ENCODE peak calls at places on chromosome 5, in nine cellular contexts. One of them, this sample, is unnamed.

GRCh38 chr5:1510631-1511030 is 13.1 kb downstream of the LPCAT1 start:
- DNase-seq in NCI-H1694: no peak
- DNase-seq in stimulated activated CD4-positive, alpha-beta T cell treated with anti-CD3 and anti-CD28 coated beads, Interleukin-1b, Interleukin-23, amount 100 ng/mL, for 1 hour: no peak
- DNase-seq in neuronal stem cell: no peak
- DNase-seq in AG04450: no peak
- DNase-seq in lower lobe of right lung: no peak
- DNase-seq in T47D: no peak
- DNase-seq in WTC11: peak
- DNase-seq in activated CD4-positive, alpha-beta memory T cell treated with anti-CD3 and anti-CD28 coated beads, Interleukin-2, amount 10 ng/mL, durations not matched to agents 7 days and 5 days: peak
- DNase-seq in this sample: no peak

GRCh38 chr5:33068786-33069185 is 357.7 kb downstream of the NPR3 start:
- DNase-seq in NCI-H1694: no peak
- DNase-seq in stimulated activated CD4-positive, alpha-beta T cell treated with anti-CD3 and anti-CD28 coated beads, Interleukin-1b, Interleukin-23, amount 100 ng/mL, for 1 hour: no peak
- DNase-seq in neuronal stem cell: no peak
- DNase-seq in AG04450: no peak
- DNase-seq in lower lobe of right lung: no peak
- DNase-seq in T47D: no peak
- DNase-seq in WTC11: no peak
- DNase-seq in activated CD4-positive, alpha-beta memory T cell treated with anti-CD3 and anti-CD28 coated beads, Interleukin-2, amount 10 ng/mL, durations not matched to agents 7 days and 5 days: no peak
- DNase-seq in this sample: no peak

GRCh38 chr5:1431021-1431811 is 14.0 kb downstream of the SLC6A3 start:
- DNase-seq in NCI-H1694: no peak
- DNase-seq in stimulated activated CD4-positive, alpha-beta T cell treated with anti-CD3 and anti-CD28 coated beads, Interleukin-1b, Interleukin-23, amount 100 ng/mL, for 1 hour: no peak
- DNase-seq in neuronal stem cell: no peak
- DNase-seq in AG04450: no peak
- DNase-seq in lower lobe of right lung: peak
- DNase-seq in T47D: no peak
- DNase-seq in WTC11: no peak
- DNase-seq in activated CD4-positive, alpha-beta memory T cell treated with anti-CD3 and anti-CD28 coated beads, Interleukin-2, amount 10 ng/mL, durations not matched to agents 7 days and 5 days: no peak
- DNase-seq in this sample: no peak

GRCh38 chr5:126525630-126526245 is 69.3 kb downstream of the ALDH7A1 start:
- DNase-seq in NCI-H1694: no peak
- DNase-seq in stimulated activated CD4-positive, alpha-beta T cell treated with anti-CD3 and anti-CD28 coated beads, Interleukin-1b, Interleukin-23, amount 100 ng/mL, for 1 hour: no peak
- DNase-seq in neuronal stem cell: no peak
- DNase-seq in AG04450: no peak
- DNase-seq in lower lobe of right lung: peak
- DNase-seq in T47D: no peak
- DNase-seq in WTC11: peak
- DNase-seq in activated CD4-positive, alpha-beta memory T cell treated with anti-CD3 and anti-CD28 coated beads, Interleukin-2, amount 10 ng/mL, durations not matched to agents 7 days and 5 days: no peak
- DNase-seq in this sample: no peak

GRCh38 chr5:157248771-157249475 is 17.0 kb upstream of the CYFIP2 start:
- DNase-seq in NCI-H1694: no peak
- DNase-seq in stimulated activated CD4-positive, alpha-beta T cell treated with anti-CD3 and anti-CD28 coated beads, Interleukin-1b, Interleukin-23, amount 100 ng/mL, for 1 hour: no peak
- DNase-seq in neuronal stem cell: no peak
- DNase-seq in AG04450: no peak
- DNase-seq in lower lobe of right lung: no peak
- DNase-seq in T47D: no peak
- DNase-seq in WTC11: no peak
- DNase-seq in activated CD4-positive, alpha-beta memory T cell treated with anti-CD3 and anti-CD28 coated beads, Interleukin-2, amount 10 ng/mL, durations not matched to agents 7 days and 5 days: peak
- DNase-seq in this sample: no peak

GRCh38 chr5:157172408-157172807 is 6.3 kb upstream of the GARIN3 start:
- DNase-seq in NCI-H1694: no peak
- DNase-seq in stimulated activated CD4-positive, alpha-beta T cell treated with anti-CD3 and anti-CD28 coated beads, Interleukin-1b, Interleukin-23, amount 100 ng/mL, for 1 hour: peak
- DNase-seq in neuronal stem cell: no peak
- DNase-seq in AG04450: no peak
- DNase-seq in lower lobe of right lung: no peak
- DNase-seq in T47D: no peak
- DNase-seq in WTC11: no peak
- DNase-seq in activated CD4-positive, alpha-beta memory T cell treated with anti-CD3 and anti-CD28 coated beads, Interleukin-2, amount 10 ng/mL, durations not matched to agents 7 days and 5 days: peak
- DNase-seq in this sample: peak

GRCh38 chr5:180323929-180324632 is 29.1 kb downstream of the GFPT2 start:
- DNase-seq in NCI-H1694: no peak
- DNase-seq in stimulated activated CD4-positive, alpha-beta T cell treated with anti-CD3 and anti-CD28 coated beads, Interleukin-1b, Interleukin-23, amount 100 ng/mL, for 1 hour: no peak
- DNase-seq in neuronal stem cell: no peak
- DNase-seq in AG04450: peak
- DNase-seq in lower lobe of right lung: no peak
- DNase-seq in T47D: no peak
- DNase-seq in WTC11: no peak
- DNase-seq in activated CD4-positive, alpha-beta memory T cell treated with anti-CD3 and anti-CD28 coated beads, Interleukin-2, amount 10 ng/mL, durations not matched to agents 7 days and 5 days: no peak
- DNase-seq in this sample: no peak

GRCh38 chr5:135429886-135430437 is 17.2 kb downstream of the DCANP1 start:
- DNase-seq in NCI-H1694: no peak
- DNase-seq in stimulated activated CD4-positive, alpha-beta T cell treated with anti-CD3 and anti-CD28 coated beads, Interleukin-1b, Interleukin-23, amount 100 ng/mL, for 1 hour: no peak
- DNase-seq in neuronal stem cell: no peak
- DNase-seq in AG04450: no peak
- DNase-seq in lower lobe of right lung: no peak
- DNase-seq in T47D: no peak
- DNase-seq in WTC11: no peak
- DNase-seq in activated CD4-positive, alpha-beta memory T cell treated with anti-CD3 and anti-CD28 coated beads, Interleukin-2, amount 10 ng/mL, durations not matched to agents 7 days and 5 days: no peak
- DNase-seq in this sample: no peak

GRCh38 chr5:152066760-152067159 is 142.1 kb upstream of the GLRA1 start:
- DNase-seq in NCI-H1694: no peak
- DNase-seq in stimulated activated CD4-positive, alpha-beta T cell treated with anti-CD3 and anti-CD28 coated beads, Interleukin-1b, Interleukin-23, amount 100 ng/mL, for 1 hour: no peak
- DNase-seq in neuronal stem cell: no peak
- DNase-seq in AG04450: no peak
- DNase-seq in lower lobe of right lung: no peak
- DNase-seq in T47D: no peak
- DNase-seq in WTC11: no peak
- DNase-seq in activated CD4-positive, alpha-beta memory T cell treated with anti-CD3 and anti-CD28 coated beads, Interleukin-2, amount 10 ng/mL, durations not matched to agents 7 days and 5 days: no peak
- DNase-seq in this sample: no peak

GRCh38 chr5:124806026-124806856 is 59.8 kb upstream of the ZNF608 start:
- DNase-seq in NCI-H1694: peak
- DNase-seq in stimulated activated CD4-positive, alpha-beta T cell treated with anti-CD3 and anti-CD28 coated beads, Interleukin-1b, Interleukin-23, amount 100 ng/mL, for 1 hour: no peak
- DNase-seq in neuronal stem cell: peak
- DNase-seq in AG04450: peak
- DNase-seq in lower lobe of right lung: peak
- DNase-seq in T47D: no peak
- DNase-seq in WTC11: peak
- DNase-seq in activated CD4-positive, alpha-beta memory T cell treated with anti-CD3 and anti-CD28 coated beads, Interleukin-2, amount 10 ng/mL, durations not matched to agents 7 days and 5 days: no peak
- DNase-seq in this sample: peak

GRCh38 chr5:37211661-37212060 is 37.5 kb downstream of the CPLANE1 start:
- DNase-seq in NCI-H1694: no peak
- DNase-seq in stimulated activated CD4-positive, alpha-beta T cell treated with anti-CD3 and anti-CD28 coated beads, Interleukin-1b, Interleukin-23, amount 100 ng/mL, for 1 hour: no peak
- DNase-seq in neuronal stem cell: no peak
- DNase-seq in AG04450: no peak
- DNase-seq in lower lobe of right lung: no peak
- DNase-seq in T47D: no peak
- DNase-seq in WTC11: no peak
- DNase-seq in activated CD4-positive, alpha-beta memory T cell treated with anti-CD3 and anti-CD28 coated beads, Interleukin-2, amount 10 ng/mL, durations not matched to agents 7 days and 5 days: no peak
- DNase-seq in this sample: no peak

GRCh38 chr5:98168862-98169261 is 604.6 kb upstream of the RGMB start:
- DNase-seq in NCI-H1694: no peak
- DNase-seq in stimulated activated CD4-positive, alpha-beta T cell treated with anti-CD3 and anti-CD28 coated beads, Interleukin-1b, Interleukin-23, amount 100 ng/mL, for 1 hour: no peak
- DNase-seq in neuronal stem cell: no peak
- DNase-seq in AG04450: no peak
- DNase-seq in lower lobe of right lung: no peak
- DNase-seq in T47D: no peak
- DNase-seq in WTC11: no peak
- DNase-seq in activated CD4-positive, alpha-beta memory T cell treated with anti-CD3 and anti-CD28 coated beads, Interleukin-2, amount 10 ng/mL, durations not matched to agents 7 days and 5 days: no peak
- DNase-seq in this sample: no peak

GRCh38 chr5:56711191-56711590 is 104.2 kb upstream of the MAP3K1 start:
- DNase-seq in NCI-H1694: no peak
- DNase-seq in stimulated activated CD4-positive, alpha-beta T cell treated with anti-CD3 and anti-CD28 coated beads, Interleukin-1b, Interleukin-23, amount 100 ng/mL, for 1 hour: no peak
- DNase-seq in neuronal stem cell: no peak
- DNase-seq in AG04450: no peak
- DNase-seq in lower lobe of right lung: no peak
- DNase-seq in T47D: no peak
- DNase-seq in WTC11: no peak
- DNase-seq in activated CD4-positive, alpha-beta memory T cell treated with anti-CD3 and anti-CD28 coated beads, Interleukin-2, amount 10 ng/mL, durations not matched to agents 7 days and 5 days: peak
- DNase-seq in this sample: no peak

GRCh38 chr5:180786398-180787005 is 16.1 kb downstream of the MGAT1 start:
- DNase-seq in NCI-H1694: no peak
- DNase-seq in stimulated activated CD4-positive, alpha-beta T cell treated with anti-CD3 and anti-CD28 coated beads, Interleukin-1b, Interleukin-23, amount 100 ng/mL, for 1 hour: no peak
- DNase-seq in neuronal stem cell: no peak
- DNase-seq in AG04450: no peak
- DNase-seq in lower lobe of right lung: no peak
- DNase-seq in T47D: no peak
- DNase-seq in WTC11: no peak
- DNase-seq in activated CD4-positive, alpha-beta memory T cell treated with anti-CD3 and anti-CD28 coated beads, Interleukin-2, amount 10 ng/mL, durations not matched to agents 7 days and 5 days: no peak
- DNase-seq in this sample: no peak

GRCh38 chr5:156541582-156541981 is 214.6 kb downstream of the SGCD start:
- DNase-seq in NCI-H1694: no peak
- DNase-seq in stimulated activated CD4-positive, alpha-beta T cell treated with anti-CD3 and anti-CD28 coated beads, Interleukin-1b, Interleukin-23, amount 100 ng/mL, for 1 hour: no peak
- DNase-seq in neuronal stem cell: no peak
- DNase-seq in AG04450: no peak
- DNase-seq in lower lobe of right lung: no peak
- DNase-seq in T47D: no peak
- DNase-seq in WTC11: no peak
- DNase-seq in activated CD4-positive, alpha-beta memory T cell treated with anti-CD3 and anti-CD28 coated beads, Interleukin-2, amount 10 ng/mL, durations not matched to agents 7 days and 5 days: no peak
- DNase-seq in this sample: no peak

GRCh38 chr5:69035665-69036064 is 58.1 kb upstream of the SLC30A5 start:
- DNase-seq in NCI-H1694: no peak
- DNase-seq in stimulated activated CD4-positive, alpha-beta T cell treated with anti-CD3 and anti-CD28 coated beads, Interleukin-1b, Interleukin-23, amount 100 ng/mL, for 1 hour: no peak
- DNase-seq in neuronal stem cell: no peak
- DNase-seq in AG04450: no peak
- DNase-seq in lower lobe of right lung: no peak
- DNase-seq in T47D: no peak
- DNase-seq in WTC11: no peak
- DNase-seq in activated CD4-positive, alpha-beta memory T cell treated with anti-CD3 and anti-CD28 coated beads, Interleukin-2, amount 10 ng/mL, durations not matched to agents 7 days and 5 days: no peak
- DNase-seq in this sample: no peak

GRCh38 chr5:95859327-95860060 is 37.0 kb upstream of the GLRX start:
- DNase-seq in NCI-H1694: no peak
- DNase-seq in stimulated activated CD4-positive, alpha-beta T cell treated with anti-CD3 and anti-CD28 coated beads, Interleukin-1b, Interleukin-23, amount 100 ng/mL, for 1 hour: no peak
- DNase-seq in neuronal stem cell: no peak
- DNase-seq in AG04450: peak
- DNase-seq in lower lobe of right lung: no peak
- DNase-seq in T47D: no peak
- DNase-seq in WTC11: no peak
- DNase-seq in activated CD4-positive, alpha-beta memory T cell treated with anti-CD3 and anti-CD28 coated beads, Interleukin-2, amount 10 ng/mL, durations not matched to agents 7 days and 5 days: no peak
- DNase-seq in this sample: no peak

GRCh38 chr5:173643964-173644363 is 27.5 kb upstream of the BOD1 start:
- DNase-seq in NCI-H1694: peak
- DNase-seq in stimulated activated CD4-positive, alpha-beta T cell treated with anti-CD3 and anti-CD28 coated beads, Interleukin-1b, Interleukin-23, amount 100 ng/mL, for 1 hour: no peak
- DNase-seq in neuronal stem cell: peak
- DNase-seq in AG04450: no peak
- DNase-seq in lower lobe of right lung: no peak
- DNase-seq in T47D: no peak
- DNase-seq in WTC11: peak
- DNase-seq in activated CD4-positive, alpha-beta memory T cell treated with anti-CD3 and anti-CD28 coated beads, Interleukin-2, amount 10 ng/mL, durations not matched to agents 7 days and 5 days: no peak
- DNase-seq in this sample: no peak

GRCh38 chr5:119655081-119655480 is 25.7 kb downstream of the FAM170A start:
- DNase-seq in NCI-H1694: no peak
- DNase-seq in stimulated activated CD4-positive, alpha-beta T cell treated with anti-CD3 and anti-CD28 coated beads, Interleukin-1b, Interleukin-23, amount 100 ng/mL, for 1 hour: no peak
- DNase-seq in neuronal stem cell: no peak
- DNase-seq in AG04450: no peak
- DNase-seq in lower lobe of right lung: peak
- DNase-seq in T47D: no peak
- DNase-seq in WTC11: no peak
- DNase-seq in activated CD4-positive, alpha-beta memory T cell treated with anti-CD3 and anti-CD28 coated beads, Interleukin-2, amount 10 ng/mL, durations not matched to agents 7 days and 5 days: no peak
- DNase-seq in this sample: no peak

GRCh38 chr5:180349391-180349790 is 3.7 kb downstream of the GFPT2 start:
- DNase-seq in NCI-H1694: no peak
- DNase-seq in stimulated activated CD4-positive, alpha-beta T cell treated with anti-CD3 and anti-CD28 coated beads, Interleukin-1b, Interleukin-23, amount 100 ng/mL, for 1 hour: no peak
- DNase-seq in neuronal stem cell: no peak
- DNase-seq in AG04450: no peak
- DNase-seq in lower lobe of right lung: no peak
- DNase-seq in T47D: no peak
- DNase-seq in WTC11: no peak
- DNase-seq in activated CD4-positive, alpha-beta memory T cell treated with anti-CD3 and anti-CD28 coated beads, Interleukin-2, amount 10 ng/mL, durations not matched to agents 7 days and 5 days: no peak
- DNase-seq in this sample: no peak

GRCh38 chr5:73783823-73784222 is 157.8 kb downstream of the ARHGEF28 start:
- DNase-seq in NCI-H1694: no peak
- DNase-seq in stimulated activated CD4-positive, alpha-beta T cell treated with anti-CD3 and anti-CD28 coated beads, Interleukin-1b, Interleukin-23, amount 100 ng/mL, for 1 hour: no peak
- DNase-seq in neuronal stem cell: no peak
- DNase-seq in AG04450: no peak
- DNase-seq in lower lobe of right lung: no peak
- DNase-seq in T47D: no peak
- DNase-seq in WTC11: no peak
- DNase-seq in activated CD4-positive, alpha-beta memory T cell treated with anti-CD3 and anti-CD28 coated beads, Interleukin-2, amount 10 ng/mL, durations not matched to agents 7 days and 5 days: no peak
- DNase-seq in this sample: no peak

GRCh38 chr5:158433634-158434033 is 574.7 kb upstream of the CLINT1 start:
- DNase-seq in NCI-H1694: no peak
- DNase-seq in stimulated activated CD4-positive, alpha-beta T cell treated with anti-CD3 and anti-CD28 coated beads, Interleukin-1b, Interleukin-23, amount 100 ng/mL, for 1 hour: no peak
- DNase-seq in neuronal stem cell: no peak
- DNase-seq in AG04450: no peak
- DNase-seq in lower lobe of right lung: no peak
- DNase-seq in T47D: no peak
- DNase-seq in WTC11: no peak
- DNase-seq in activated CD4-positive, alpha-beta memory T cell treated with anti-CD3 and anti-CD28 coated beads, Interleukin-2, amount 10 ng/mL, durations not matched to agents 7 days and 5 days: no peak
- DNase-seq in this sample: no peak

GRCh38 chr5:119342414-119342813 is 13.4 kb upstream of the TNFAIP8 start:
- DNase-seq in NCI-H1694: no peak
- DNase-seq in stimulated activated CD4-positive, alpha-beta T cell treated with anti-CD3 and anti-CD28 coated beads, Interleukin-1b, Interleukin-23, amount 100 ng/mL, for 1 hour: no peak
- DNase-seq in neuronal stem cell: no peak
- DNase-seq in AG04450: no peak
- DNase-seq in lower lobe of right lung: no peak
- DNase-seq in T47D: no peak
- DNase-seq in WTC11: no peak
- DNase-seq in activated CD4-positive, alpha-beta memory T cell treated with anti-CD3 and anti-CD28 coated beads, Interleukin-2, amount 10 ng/mL, durations not matched to agents 7 days and 5 days: no peak
- DNase-seq in this sample: no peak

GRCh38 chr5:133870661-133871060 is 97.8 kb downstream of the C5orf15 start:
- DNase-seq in NCI-H1694: no peak
- DNase-seq in stimulated activated CD4-positive, alpha-beta T cell treated with anti-CD3 and anti-CD28 coated beads, Interleukin-1b, Interleukin-23, amount 100 ng/mL, for 1 hour: no peak
- DNase-seq in neuronal stem cell: no peak
- DNase-seq in AG04450: peak
- DNase-seq in lower lobe of right lung: no peak
- DNase-seq in T47D: no peak
- DNase-seq in WTC11: no peak
- DNase-seq in activated CD4-positive, alpha-beta memory T cell treated with anti-CD3 and anti-CD28 coated beads, Interleukin-2, amount 10 ng/mL, durations not matched to agents 7 days and 5 days: no peak
- DNase-seq in this sample: no peak

GRCh38 chr5:169701910-169702451 is 64.9 kb downstream of the DOCK2 start:
- DNase-seq in NCI-H1694: peak
- DNase-seq in stimulated activated CD4-positive, alpha-beta T cell treated with anti-CD3 and anti-CD28 coated beads, Interleukin-1b, Interleukin-23, amount 100 ng/mL, for 1 hour: no peak
- DNase-seq in neuronal stem cell: no peak
- DNase-seq in AG04450: no peak
- DNase-seq in lower lobe of right lung: no peak
- DNase-seq in T47D: peak
- DNase-seq in WTC11: no peak
- DNase-seq in activated CD4-positive, alpha-beta memory T cell treated with anti-CD3 and anti-CD28 coated beads, Interleukin-2, amount 10 ng/mL, durations not matched to agents 7 days and 5 days: no peak
- DNase-seq in this sample: no peak

GRCh38 chr5:102089883-102090282 is 206.2 kb downstream of the SLCO4C1 start:
- DNase-seq in NCI-H1694: no peak
- DNase-seq in stimulated activated CD4-positive, alpha-beta T cell treated with anti-CD3 and anti-CD28 coated beads, Interleukin-1b, Interleukin-23, amount 100 ng/mL, for 1 hour: no peak
- DNase-seq in neuronal stem cell: no peak
- DNase-seq in AG04450: no peak
- DNase-seq in lower lobe of right lung: no peak
- DNase-seq in T47D: no peak
- DNase-seq in WTC11: no peak
- DNase-seq in activated CD4-positive, alpha-beta memory T cell treated with anti-CD3 and anti-CD28 coated beads, Interleukin-2, amount 10 ng/mL, durations not matched to agents 7 days and 5 days: no peak
- DNase-seq in this sample: no peak

GRCh38 chr5:148974638-148975330 is 88.1 kb downstream of the SH3TC2 start:
- DNase-seq in NCI-H1694: no peak
- DNase-seq in stimulated activated CD4-positive, alpha-beta T cell treated with anti-CD3 and anti-CD28 coated beads, Interleukin-1b, Interleukin-23, amount 100 ng/mL, for 1 hour: no peak
- DNase-seq in neuronal stem cell: no peak
- DNase-seq in AG04450: no peak
- DNase-seq in lower lobe of right lung: no peak
- DNase-seq in T47D: no peak
- DNase-seq in WTC11: no peak
- DNase-seq in activated CD4-positive, alpha-beta memory T cell treated with anti-CD3 and anti-CD28 coated beads, Interleukin-2, amount 10 ng/mL, durations not matched to agents 7 days and 5 days: no peak
- DNase-seq in this sample: no peak

GRCh38 chr5:127440831-127441230 is 76.6 kb upstream of the PRRC1 start:
- DNase-seq in NCI-H1694: no peak
- DNase-seq in stimulated activated CD4-positive, alpha-beta T cell treated with anti-CD3 and anti-CD28 coated beads, Interleukin-1b, Interleukin-23, amount 100 ng/mL, for 1 hour: no peak
- DNase-seq in neuronal stem cell: no peak
- DNase-seq in AG04450: no peak
- DNase-seq in lower lobe of right lung: no peak
- DNase-seq in T47D: no peak
- DNase-seq in WTC11: no peak
- DNase-seq in activated CD4-positive, alpha-beta memory T cell treated with anti-CD3 and anti-CD28 coated beads, Interleukin-2, amount 10 ng/mL, durations not matched to agents 7 days and 5 days: no peak
- DNase-seq in this sample: no peak